ENCODE peak calls at places on chromosomes 4 and X, in four cellular contexts. One of them, this sample, is unnamed.

GRCh38 chr4:180852743-180853142 is 1390.5 kb upstream of the TENM3 start:
- DNase-seq in vagina: no peak
- DNase-seq in endothelial cell of umbilical vein: no peak
- DNase-seq in A549: no peak
- DNase-seq in this sample: no peak

GRCh38 chr4:54077812-54078211 is 13.4 kb upstream of the CHIC2 start:
- DNase-seq in vagina: no peak
- DNase-seq in endothelial cell of umbilical vein: peak; percentile 36
- DNase-seq in A549: no peak
- DNase-seq in this sample: no peak

GRCh38 chrX:39577976-39578962 is 519.5 kb downstream of the BCOR start:
- DNase-seq in vagina: no peak
- DNase-seq in endothelial cell of umbilical vein: no peak
- DNase-seq in A549: no peak
- DNase-seq in this sample: peak; percentile 43

GRCh38 chr4:137307806-137308205 is 224.5 kb downstream of the PCDH18 start:
- DNase-seq in vagina: no peak
- DNase-seq in endothelial cell of umbilical vein: no peak
- DNase-seq in A549: no peak
- DNase-seq in this sample: peak; percentile 82

GRCh38 chr4:1369484-1370079 is 22.6 kb downstream of the UVSSA start:
- DNase-seq in vagina: no peak
- DNase-seq in endothelial cell of umbilical vein: no peak
- DNase-seq in A549: no peak
- DNase-seq in this sample: no peak

GRCh38 chr4:105633241-105633640 is 75.2 kb downstream of the INTS12 start:
- DNase-seq in vagina: no peak
- DNase-seq in endothelial cell of umbilical vein: no peak
- DNase-seq in A549: no peak
- DNase-seq in this sample: no peak

GRCh38 chr4:1471443-1472147 is 65.4 kb upstream of the NKX1-1 start:
- DNase-seq in vagina: no peak
- DNase-seq in endothelial cell of umbilical vein: no peak
- DNase-seq in A549: no peak
- DNase-seq in this sample: no peak

GRCh38 chrX:19723427-19723826 is 164.0 kb downstream of the SH3KBP1 start:
- DNase-seq in vagina: no peak
- DNase-seq in endothelial cell of umbilical vein: no peak
- DNase-seq in A549: peak; percentile 18
- DNase-seq in this sample: no peak

GRCh38 chrX:56783450-56783831 is 54.4 kb downstream of the NBDY start:
- DNase-seq in vagina: no peak
- DNase-seq in endothelial cell of umbilical vein: no peak
- DNase-seq in A549: no peak
- DNase-seq in this sample: no peak

GRCh38 chrX:9252182-9252581 is 212.7 kb upstream of the TBL1X start:
- DNase-seq in vagina: no peak
- DNase-seq in endothelial cell of umbilical vein: no peak
- DNase-seq in A549: no peak
- DNase-seq in this sample: no peak

GRCh38 chr4:176729489-176729888 is 63.2 kb downstream of the VEGFC start:
- DNase-seq in vagina: no peak
- DNase-seq in endothelial cell of umbilical vein: no peak
- DNase-seq in A549: no peak
- DNase-seq in this sample: no peak
- H3K4me1 ChIP-seq in vagina: no peaks in the 10 kb centered on the region
- H3K4me1 ChIP-seq in endothelial cell of umbilical vein: no peaks in the 10 kb centered on the region
- H3K4me1 ChIP-seq in A549: peaks cover 23% of the 10 kb centered on the region
- H3K4me1 ChIP-seq in this sample: no peaks in the 10 kb centered on the region

DNA sequence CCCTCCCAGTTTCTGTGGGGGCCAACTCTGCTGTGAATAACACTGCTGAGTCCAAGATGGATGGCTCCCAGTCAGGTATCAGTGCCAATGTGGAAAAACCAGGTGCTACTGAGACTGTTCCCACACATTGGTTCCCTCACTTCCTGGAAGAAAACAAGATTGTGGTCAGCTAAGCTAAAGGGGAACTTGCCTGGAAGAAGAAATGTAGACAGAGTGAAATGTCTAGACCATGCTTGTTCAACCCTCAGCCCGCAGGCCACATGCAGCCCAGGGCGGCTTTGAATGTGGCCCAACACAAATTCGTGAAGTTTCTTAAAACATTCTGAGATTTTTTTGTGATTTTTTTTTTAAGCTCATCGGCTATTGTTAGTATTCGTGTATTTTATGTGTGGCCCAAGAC is 28.6 kb upstream of the UTP14A start:
- DNase-seq in vagina: no peak
- DNase-seq in endothelial cell of umbilical vein: no peak
- DNase-seq in A549: no peak
- DNase-seq in this sample: no peak
- H3K27ac ChIP-seq in vagina: no peak overlapping the region
- H3K27ac ChIP-seq in endothelial cell of umbilical vein: peak overlapping the region; percentile 40
- H3K27ac ChIP-seq in A549: peak overlapping the region; percentile 22
- H3K27ac ChIP-seq in this sample: no peak overlapping the region

DNA sequence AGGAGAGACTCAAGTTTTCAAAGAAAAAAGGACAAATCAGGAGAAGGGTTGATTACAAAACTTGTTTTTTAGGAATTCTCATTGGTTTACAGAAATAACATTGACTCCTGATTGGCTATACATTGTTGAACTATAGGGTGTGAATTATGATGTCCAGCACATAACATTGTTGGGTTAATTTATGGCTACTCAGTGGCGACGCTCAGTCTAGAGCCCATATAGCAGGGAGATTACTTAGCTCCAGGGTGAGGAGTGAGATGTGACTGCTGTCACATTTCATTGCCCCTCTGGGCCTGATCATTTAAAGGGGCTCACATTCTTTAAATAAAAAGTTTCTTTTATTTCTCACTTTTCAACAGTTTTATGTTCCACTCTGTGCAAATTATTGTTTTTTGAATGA is 184.7 kb downstream of the SPATA18 start:
- DNase-seq in vagina: no peak
- DNase-seq in endothelial cell of umbilical vein: no peak
- DNase-seq in A549: no peak
- DNase-seq in this sample: no peak
- H3K9me3 ChIP-seq in vagina: no peaks in the 10 kb centered on the region
- H3K9me3 ChIP-seq in endothelial cell of umbilical vein: no peaks in the 10 kb centered on the region
- H3K9me3 ChIP-seq in A549: no peaks in the 10 kb centered on the region
- H3K9me3 ChIP-seq in this sample: no peaks in the 10 kb centered on the region

GRCh38 chr4:15020502-15021286 is 18.4 kb downstream of the CPEB2 start:
- DNase-seq in vagina: no peak
- DNase-seq in endothelial cell of umbilical vein: no peak
- DNase-seq in A549: no peak
- DNase-seq in this sample: no peak
- H3K4me1 ChIP-seq in vagina: peaks cover 39% of the 10 kb centered on the region
- H3K4me1 ChIP-seq in endothelial cell of umbilical vein: peaks cover 3% of the 10 kb centered on the region
- H3K4me1 ChIP-seq in A549: peaks cover 70% of the 10 kb centered on the region
- H3K4me1 ChIP-seq in this sample: peaks cover 12% of the 10 kb centered on the region

GRCh38 chrX:145715641-145716138 is 101.9 kb upstream of the SLITRK2 start:
- DNase-seq in vagina: no peak
- DNase-seq in endothelial cell of umbilical vein: no peak
- DNase-seq in A549: no peak
- DNase-seq in this sample: no peak
- H3K27ac ChIP-seq in vagina: no peak overlapping the region
- H3K27ac ChIP-seq in endothelial cell of umbilical vein: no peak overlapping the region
- H3K27ac ChIP-seq in A549: no peak overlapping the region
- H3K27ac ChIP-seq in this sample: no peak overlapping the region

GRCh38 chrX:78643874-78644273 is 15.3 kb downstream of the RTL3 start:
- DNase-seq in vagina: no peak
- DNase-seq in endothelial cell of umbilical vein: no peak
- DNase-seq in A549: no peak
- DNase-seq in this sample: no peak

DNA sequence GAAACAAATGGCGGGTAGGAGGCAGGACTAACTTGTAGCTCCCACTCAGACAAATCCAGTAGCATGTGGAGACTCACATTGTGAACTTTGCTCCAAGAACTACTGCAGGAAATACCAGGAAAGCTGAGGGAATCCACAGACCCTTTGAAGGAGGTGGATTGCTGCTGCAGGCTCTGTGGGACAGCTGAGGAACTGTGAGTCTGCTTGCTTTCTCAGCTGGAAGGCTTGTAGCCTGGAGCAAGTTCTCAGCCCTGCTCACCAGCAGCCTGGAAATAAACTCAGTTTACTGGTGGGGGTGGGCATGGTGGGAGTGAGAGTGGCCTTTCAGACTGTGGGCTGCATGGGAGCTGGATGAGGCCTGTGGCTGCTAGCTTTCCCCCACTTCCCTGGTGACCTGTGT is 16.0 kb downstream of the RTL3 start:
- DNase-seq in vagina: no peak
- DNase-seq in endothelial cell of umbilical vein: no peak
- DNase-seq in A549: no peak
- DNase-seq in this sample: peak; percentile 37
- H3K9me3 ChIP-seq in vagina: no peaks in the 10 kb centered on the region
- H3K9me3 ChIP-seq in endothelial cell of umbilical vein: no peaks in the 10 kb centered on the region
- H3K9me3 ChIP-seq in A549: no peaks in the 10 kb centered on the region
- H3K9me3 ChIP-seq in this sample: no peaks in the 10 kb centered on the region

GRCh38 chr4:48346594-48346993 is 5.3 kb downstream of the SLAIN2 start:
- DNase-seq in vagina: no peak
- DNase-seq in endothelial cell of umbilical vein: no peak
- DNase-seq in A549: no peak
- DNase-seq in this sample: no peak
- H3K4me1 ChIP-seq in vagina: peaks cover 90% of the 10 kb centered on the region
- H3K4me1 ChIP-seq in endothelial cell of umbilical vein: peaks cover 15% of the 10 kb centered on the region
- H3K4me1 ChIP-seq in A549: peaks cover 24% of the 10 kb centered on the region
- H3K4me1 ChIP-seq in this sample: peaks cover 23% of the 10 kb centered on the region

GRCh38 chr4:75142377-75142776 is 209.5 kb downstream of the PARM1 start:
- DNase-seq in vagina: no peak
- DNase-seq in endothelial cell of umbilical vein: no peak
- DNase-seq in A549: no peak
- DNase-seq in this sample: no peak
- H3K27ac ChIP-seq in vagina: no peak overlapping the region
- H3K27ac ChIP-seq in endothelial cell of umbilical vein: no peak overlapping the region
- H3K27ac ChIP-seq in A549: no peak overlapping the region
- H3K27ac ChIP-seq in this sample: no peak overlapping the region

GRCh38 chr4:138751290-138751689 is 264.3 kb upstream of the NOCT start:
- DNase-seq in vagina: no peak
- DNase-seq in endothelial cell of umbilical vein: no peak
- DNase-seq in A549: no peak
- DNase-seq in this sample: no peak
- H3K9me3 ChIP-seq in vagina: no peaks in the 10 kb centered on the region
- H3K9me3 ChIP-seq in endothelial cell of umbilical vein: no peaks in the 10 kb centered on the region
- H3K9me3 ChIP-seq in A549: no peaks in the 10 kb centered on the region
- H3K9me3 ChIP-seq in this sample: no peaks in the 10 kb centered on the region

GRCh38 chr4:8469550-8469949 is 29.0 kb downstream of the TRMT44 start:
- DNase-seq in vagina: no peak
- DNase-seq in endothelial cell of umbilical vein: no peak
- DNase-seq in A549: no peak
- DNase-seq in this sample: no peak
- H3K4me1 ChIP-seq in vagina: peaks cover 31% of the 10 kb centered on the region
- H3K4me1 ChIP-seq in endothelial cell of umbilical vein: no peaks in the 10 kb centered on the region
- H3K4me1 ChIP-seq in A549: no peaks in the 10 kb centered on the region
- H3K4me1 ChIP-seq in this sample: peaks cover 5% of the 10 kb centered on the region